ENCODE peak calls at places on chromosomes 3 and 15, in five cellular contexts. Y is GM23338; F is M059J; P is CD8-positive, alpha-beta T cell; C is naive thymus-derived CD8-positive, alpha-beta T cell. Z is an unnamed sample.

GRCh38 chr15:92158426-92158825 is 235.3 kb upstream of the ST8SIA2 start:
- DNase-seq in Y (peak), F (peak), P (peak), C (no peak), Z (peak)

GRCh38 chr3:156677536-156677935 is 3.1 kb downstream of the TIPARP start:
- DNase-seq in Y (no peak), F (peak), P (no peak), C (no peak), Z (no peak)

GRCh38 chr3:188786424-188786823 is 385.3 kb upstream of the TPRG1 start:
- DNase-seq in Y (no peak), F (no peak), P (no peak), C (no peak), Z (no peak)

GRCh38 chr3:189685854-189686253 is 54.7 kb downstream of the TP63 start:
- DNase-seq in Y (no peak), F (peak), P (no peak), C (no peak), Z (no peak)

GRCh38 chr15:65337436-65338070 is 33.1 kb downstream of the RNU5B-1 start:
- DNase-seq in Y (no peak), F (no peak), P (no peak), C (no peak), Z (no peak)

GRCh38 chr3:173138031-173138430 is 3.0 kb downstream of the SPATA16 start:
- DNase-seq in Y (no peak), F (no peak), P (no peak), C (no peak), Z (no peak)

GRCh38 chr3:189803254-189803653 is 172.1 kb downstream of the TP63 start:
- DNase-seq in Y (no peak), F (no peak), P (no peak), C (no peak), Z (no peak)

GRCh38 chr3:182180646-182181385 is 469.1 kb downstream of the SOX2 start:
- DNase-seq in Y (no peak), F (no peak), P (no peak), C (no peak), Z (no peak)

GRCh38 chr3:110608566-110608965 is 463.1 kb upstream of the NECTIN3 start:
- DNase-seq in Y (no peak), F (peak), P (no peak), C (no peak), Z (no peak)

GRCh38 chr3:100086401-100086800 is 27.9 kb downstream of the FILIP1L start:
- DNase-seq in Y (no peak), F (peak), P (no peak), C (no peak), Z (no peak)

GRCh38 chr15:85318048-85318731 is 62.2 kb upstream of the AKAP13 start:
- DNase-seq in Y (no peak), F (peak), P (no peak), C (no peak), Z (no peak)

Z was measured in T-cell.